ENCODE peak calls at places on chromosomes 2 and 18, in six cellular contexts. W is A549, J is stomach, B is H54, R is transverse colon, A is GM12891. Z is an unnamed sample.

GRCh38 chr18:62957885-62958472 is 242.6 kb downstream of the PHLPP1 start:
- DNase-seq in W (no peak), J (peak), B (no peak), R (peak), A (no peak), Z (peak)

GRCh38 chr2:174338155-174338495 is 3.4 kb downstream of the SP9 start:
- DNase-seq in W (no peak), J (no peak), B (no peak), R (no peak), A (no peak), Z (no peak)

GRCh38 chr2:177651833-177652232 is 259.3 kb downstream of the AGPS start:
- DNase-seq in W (no peak), J (no peak), B (no peak), R (no peak), A (no peak), Z (no peak)

GRCh38 chr18:47767699-47768098 is 162.8 kb downstream of the SMAD2 start:
- DNase-seq in W (no peak), J (no peak), B (no peak), R (no peak), A (no peak), Z (no peak)

GRCh38 chr2:181656450-181657261 is at the start of gene CERKL:
- DNase-seq in W (peak), J (peak), B (peak), R (peak), A (peak), Z (peak)

GRCh38 chr18:27847412-27847811 is 329.5 kb downstream of the CDH2 start:
- DNase-seq in W (no peak), J (no peak), B (no peak), R (no peak), A (no peak), Z (no peak)

GRCh38 chr2:109031481-109032228 is 42.6 kb upstream of the EDAR start:
- DNase-seq in W (peak), J (peak), B (no peak), R (peak), A (peak), Z (no peak)

GRCh38 chr18:63505566-63506335 is 29.0 kb downstream of the SERPINB5 start:
- DNase-seq in W (peak), J (no peak), B (peak), R (peak), A (no peak), Z (peak)

GRCh38 chr2:45256173-45256866 is 247.1 kb upstream of the SIX2 start:
- DNase-seq in W (no peak), J (no peak), B (no peak), R (no peak), A (no peak), Z (no peak)

GRCh38 chr2:28649481-28650260 is 102.0 kb upstream of the PPP1CB start:
- DNase-seq in W (no peak), J (no peak), B (no peak), R (no peak), A (no peak), Z (no peak)

GRCh38 chr2:10521891-10522448 is 73.8 kb upstream of the ODC1 start:
- DNase-seq in W (no peak), J (no peak), B (no peak), R (no peak), A (no peak), Z (no peak)

GRCh38 chr18:74868461-74868860 is 270.8 kb downstream of the ZNF407 start:
- DNase-seq in W (no peak), J (no peak), B (no peak), R (no peak), A (no peak), Z (no peak)

GRCh38 chr2:10329880-10330699 is 27.4 kb downstream of the HPCAL1 start:
- DNase-seq in W (peak), J (no peak), B (peak), R (no peak), A (no peak), Z (no peak)

GRCh38 chr2:44768438-44769236 is 172.9 kb upstream of the SIX3 start:
- DNase-seq in W (no peak), J (no peak), B (no peak), R (no peak), A (no peak), Z (peak)

GRCh38 chr2:29583548-29584121 is 337.8 kb downstream of the ALK start:
- DNase-seq in W (no peak), J (no peak), B (no peak), R (no peak), A (no peak), Z (no peak)

GRCh38 chr2:138712212-138712979 is 67.8 kb downstream of the NXPH2 start:
- DNase-seq in W (no peak), J (no peak), B (no peak), R (no peak), A (no peak), Z (no peak)

GRCh38 chr2:29613067-29613466 is 308.3 kb downstream of the ALK start:
- DNase-seq in W (no peak), J (no peak), B (no peak), R (no peak), A (no peak), Z (no peak)

GRCh38 chr2:235669983-235670962 is 176.4 kb downstream of the AGAP1 start:
- DNase-seq in W (peak), J (peak), B (no peak), R (peak), A (no peak), Z (peak)

GRCh38 chr18:10232062-10232461 is 222.4 kb upstream of the APCDD1 start:
- DNase-seq in W (no peak), J (no peak), B (no peak), R (no peak), A (no peak), Z (no peak)

GRCh38 chr18:61606068-61606660 is 272.9 kb downstream of the CDH20 start:
- DNase-seq in W (no peak), J (no peak), B (peak), R (no peak), A (no peak), Z (no peak)

GRCh38 chr2:166451451-166451850 is 42.6 kb downstream of the SCN7A start:
- DNase-seq in W (no peak), J (no peak), B (no peak), R (no peak), A (no peak), Z (no peak)

GRCh38 chr2:239151201-239152131 is 249.4 kb downstream of the HDAC4 start:
- DNase-seq in W (no peak), J (peak), B (no peak), R (peak), A (no peak), Z (no peak)

GRCh38 chr2:99861376-99861760 is 281.0 kb downstream of the AFF3 start:
- DNase-seq in W (no peak), J (no peak), B (no peak), R (no peak), A (peak), Z (no peak)

GRCh38 chr2:161237397-161238263 is 70.6 kb upstream of the PSMD14 start:
- DNase-seq in W (no peak), J (peak), B (peak), R (peak), A (no peak), Z (peak)

GRCh38 chr18:45133246-45133645 is 452.6 kb downstream of the SETBP1 start:
- DNase-seq in W (no peak), J (no peak), B (no peak), R (no peak), A (no peak), Z (no peak)

GRCh38 chr2:18790465-18791171 is 201.2 kb upstream of the NT5C1B start:
- DNase-seq in W (no peak), J (no peak), B (no peak), R (no peak), A (no peak), Z (no peak)

GRCh38 chr18:3246636-3247242 is 862 bp upstream of the MYL12A start:
- DNase-seq in W (no peak), J (no peak), B (no peak), R (peak), A (no peak), Z (peak)
- TF ChIP-seq POLR2A in W (no peak), J (no peak), B (no peak), R (no peak), A (no peak), Z (peak)

DNA sequence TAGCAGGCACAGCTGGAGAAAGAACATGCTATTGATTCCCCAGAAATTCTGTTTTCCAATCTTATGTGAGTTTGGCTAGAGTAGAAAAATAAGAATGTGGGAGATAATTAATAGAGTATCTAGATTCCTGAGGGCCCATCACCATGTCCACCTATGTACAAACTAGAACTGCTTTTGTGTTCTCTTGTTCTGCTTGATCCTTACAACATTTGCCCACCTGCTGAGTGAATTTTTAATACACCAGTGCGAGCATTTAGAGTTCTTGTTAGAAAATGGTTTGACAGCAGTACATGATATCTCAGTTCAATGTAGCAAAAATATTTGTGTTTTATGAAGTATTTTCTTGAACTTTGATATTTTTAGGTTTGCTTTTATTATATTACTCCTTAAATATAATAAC is 52.3 kb upstream of the SPAG16 start:
- DNase-seq in W (no peak), J (no peak), B (no peak), R (no peak), A (no peak), Z (no peak)
- TF ChIP-seq POLR2A in W (no peak), J (no peak), B (no peak), R (no peak), A (peak), Z (no peak)

DNA sequence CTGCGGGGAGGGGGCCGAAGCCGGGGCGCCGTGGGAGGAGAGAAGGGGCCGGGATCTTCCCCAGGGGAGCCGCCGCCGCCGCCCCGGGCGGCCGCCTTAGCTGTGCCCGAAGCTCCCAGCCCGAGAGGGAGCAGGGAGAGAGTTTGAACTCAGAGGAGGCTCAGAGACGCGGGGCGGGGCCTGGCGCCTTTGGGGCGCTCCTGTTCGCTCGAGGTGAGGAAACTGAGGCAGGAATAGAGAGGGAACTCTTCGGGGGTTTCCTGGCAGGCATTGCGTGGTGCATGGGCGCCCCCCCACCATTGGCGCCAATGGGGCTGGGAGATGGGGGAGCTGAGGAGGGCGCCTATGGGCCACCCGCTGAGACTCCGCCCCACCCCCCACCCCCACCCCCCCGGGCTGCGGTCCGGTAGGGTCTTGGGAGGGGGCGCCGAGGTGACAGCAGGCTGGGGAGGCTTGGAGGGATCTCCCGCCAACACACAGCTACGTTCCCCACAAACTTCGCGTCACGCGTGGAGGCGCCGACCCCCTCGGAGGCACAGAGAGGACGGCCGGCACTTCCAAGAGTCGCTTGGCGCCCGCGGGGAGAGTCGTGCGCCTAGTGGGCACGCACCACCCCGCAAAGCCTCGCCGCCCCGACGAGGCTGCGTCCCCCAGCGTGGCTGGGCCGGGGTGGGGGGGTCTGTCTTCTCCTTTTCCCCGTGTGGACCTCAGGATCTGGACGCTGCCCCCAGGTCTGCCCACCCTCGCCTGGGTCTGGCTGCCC is 680 bp downstream of the CTDSP1 start:
- DNase-seq in W (peak), J (no peak), B (no peak), R (peak), A (peak), Z (peak)
- TF ChIP-seq POLR2A in W (no peak), J (no peak), B (peak), R (peak), A (no peak), Z (peak)

DNA sequence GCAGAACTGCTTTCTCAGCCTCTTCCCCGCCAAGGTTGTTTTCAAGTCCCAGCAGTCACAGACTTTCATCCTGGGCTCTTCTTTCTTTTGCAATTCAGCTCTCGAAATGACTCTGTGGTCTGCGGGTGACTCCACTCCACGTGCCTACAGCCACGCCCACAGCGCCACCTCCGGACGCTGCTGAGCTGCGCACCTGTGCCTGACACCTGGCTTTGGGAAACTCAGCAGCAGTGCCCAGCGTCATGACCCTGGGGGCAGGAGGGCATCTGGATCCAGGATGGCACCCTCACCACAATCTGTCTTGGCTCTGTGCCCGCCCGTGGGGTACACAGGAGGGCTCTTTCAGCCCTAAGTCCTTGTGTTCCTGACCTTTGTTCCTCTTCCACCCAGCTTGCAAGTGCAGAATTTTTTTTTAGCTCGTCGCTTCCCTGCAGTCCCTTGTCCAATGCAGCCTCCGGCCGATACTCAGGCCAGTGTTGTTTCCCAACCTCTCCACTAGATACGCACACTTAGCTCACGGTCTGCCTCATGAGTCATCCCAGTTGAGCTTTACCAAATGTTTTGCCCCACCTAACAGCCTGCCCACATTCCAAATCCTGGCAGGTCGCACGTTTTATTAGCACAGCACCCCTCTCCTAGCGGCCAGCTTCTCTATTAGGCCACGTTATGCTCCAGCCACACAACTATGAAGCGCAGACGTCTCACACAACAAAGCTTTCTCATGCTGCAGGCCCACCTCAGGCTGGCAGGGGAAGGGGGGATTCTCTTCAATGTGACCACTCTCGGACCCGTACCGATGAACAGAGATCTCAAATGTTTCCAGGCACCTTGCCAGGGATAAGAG is 6.5 kb upstream of the CAPN10 start:
- DNase-seq in W (no peak), J (peak), B (peak), R (peak), A (no peak), Z (no peak)
- TF ChIP-seq POLR2A in W (no peak), J (no peak), B (no peak), R (no peak), A (no peak), Z (no peak)

DNA sequence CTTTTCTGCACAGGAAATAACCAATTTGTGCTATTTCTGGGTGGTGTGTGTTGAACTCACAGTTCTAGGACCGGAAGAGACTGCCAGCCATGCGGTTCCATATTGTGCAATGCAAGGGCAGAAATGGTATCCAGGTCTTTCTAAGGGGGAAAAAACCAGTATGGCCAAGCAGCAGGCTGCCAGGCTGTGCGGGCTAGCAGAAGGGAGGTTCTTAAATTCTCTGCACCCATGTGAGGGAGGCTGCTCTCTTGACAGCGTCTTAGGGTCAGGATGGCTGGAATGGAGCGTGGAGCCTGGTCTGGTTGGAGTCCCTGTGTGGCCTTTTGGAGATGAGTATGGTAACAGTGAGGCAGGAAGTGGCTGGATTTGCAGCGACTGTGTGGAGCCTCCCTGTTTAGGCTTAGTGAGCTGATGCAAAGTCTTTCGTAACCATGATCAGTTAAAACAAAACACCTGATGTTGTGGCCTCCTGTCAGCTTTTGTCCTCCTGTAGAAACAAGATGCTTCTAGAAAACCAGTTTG is 52.6 kb downstream of the NCK2 start:
- DNase-seq in W (no peak), J (no peak), B (no peak), R (no peak), A (no peak), Z (no peak)
- TF ChIP-seq POLR2A in W (no peak), J (no peak), B (no peak), R (no peak), A (no peak), Z (no peak)